ENCODE peak calls at places on chromosomes 12 and 14, in eight cellular contexts. B is PC-3, T is Panc1, M is HFF-Myc, L is thoracic aorta, I is SK-N-SH, P is dorsolateral prefrontal cortex, A is stomach. W is an unnamed sample.

GRCh38 chr12:77954156-77954555 is 123.5 kb downstream of the NAV3 start:
- DNase-seq in T (no peak), M (no peak), P (no peak), B (peak), I (no peak), A (no peak), L (no peak), W (no peak)

GRCh38 chr12:95633049-95633545 is 81.8 kb upstream of the USP44 start:
- DNase-seq in T (no peak), L (peak), P (no peak), B (peak), M (no peak), I (no peak), A (peak), W (peak)

GRCh38 chr14:23481362-23481970 is 12.0 kb downstream of the NGDN start:
- DNase-seq in B (peak), T (no peak), I (no peak), A (no peak), P (no peak), M (no peak), L (no peak), W (peak)

GRCh38 chr14:68292467-68293334 is 473.1 kb downstream of the RAD51B start:
- DNase-seq in B (no peak), T (no peak), I (peak), M (no peak), A (no peak), L (no peak), P (no peak), W (no peak)

GRCh38 chr12:47504775-47505446 is 200.9 kb downstream of the RPAP3 start:
- DNase-seq in L (no peak), M (no peak), T (no peak), A (no peak), I (no peak), B (peak), P (peak), W (peak)

GRCh38 chr12:131796754-131797587 is 31.2 kb upstream of the MMP17 start:
- DNase-seq in B (no peak), P (no peak), L (no peak), A (no peak), I (no peak), M (no peak), T (no peak), W (no peak)

GRCh38 chr14:24408764-24409163 is 10.0 kb downstream of the NYNRIN start:
- DNase-seq in M (no peak), A (no peak), P (no peak), B (no peak), L (no peak), T (no peak), I (no peak), W (no peak)

GRCh38 chr14:53126705-53127104 is 26.4 kb downstream of the DDHD1 start:
- DNase-seq in A (no peak), T (no peak), P (no peak), B (no peak), L (no peak), I (no peak), M (no peak), W (no peak)

GRCh38 chr12:11785722-11786121 is 136.2 kb downstream of the ETV6 start:
- DNase-seq in A (no peak), P (no peak), B (no peak), I (no peak), T (no peak), M (no peak), L (no peak), W (no peak)

GRCh38 chr12:62866451-62867082 is 68.4 kb downstream of the PPM1H start:
- DNase-seq in T (no peak), P (no peak), I (no peak), M (no peak), L (no peak), A (no peak), B (peak), W (peak)

DNA sequence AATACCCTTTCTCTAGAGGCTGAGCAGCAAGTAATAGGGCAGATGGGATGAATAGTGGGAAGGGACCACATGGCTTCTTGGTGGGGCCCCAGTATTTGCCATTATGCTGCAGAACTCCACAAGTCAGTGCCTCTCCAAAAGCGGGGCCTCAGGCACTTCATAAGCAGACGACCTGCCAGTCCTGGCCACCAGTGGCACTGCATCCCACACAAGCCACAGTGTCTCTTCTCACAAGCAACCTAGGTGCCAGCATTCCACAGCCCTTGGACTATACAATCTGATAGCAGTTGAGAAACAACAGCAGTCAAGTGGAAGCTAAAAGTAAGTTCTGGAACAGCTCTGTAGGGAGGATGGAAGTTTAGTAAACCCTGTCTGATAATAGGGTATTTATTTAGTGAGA is 4.2 kb upstream of the SLC8A3 start:
- DNase-seq in T (no peak), I (peak), B (no peak), A (no peak), P (no peak), M (no peak), L (no peak), W (no peak)
- TF ChIP-seq CTCF in T (no peak), I (no peak), B (peak), A (no peak), P (no peak), M (no peak), L (no peak), W (no peak)

DNA sequence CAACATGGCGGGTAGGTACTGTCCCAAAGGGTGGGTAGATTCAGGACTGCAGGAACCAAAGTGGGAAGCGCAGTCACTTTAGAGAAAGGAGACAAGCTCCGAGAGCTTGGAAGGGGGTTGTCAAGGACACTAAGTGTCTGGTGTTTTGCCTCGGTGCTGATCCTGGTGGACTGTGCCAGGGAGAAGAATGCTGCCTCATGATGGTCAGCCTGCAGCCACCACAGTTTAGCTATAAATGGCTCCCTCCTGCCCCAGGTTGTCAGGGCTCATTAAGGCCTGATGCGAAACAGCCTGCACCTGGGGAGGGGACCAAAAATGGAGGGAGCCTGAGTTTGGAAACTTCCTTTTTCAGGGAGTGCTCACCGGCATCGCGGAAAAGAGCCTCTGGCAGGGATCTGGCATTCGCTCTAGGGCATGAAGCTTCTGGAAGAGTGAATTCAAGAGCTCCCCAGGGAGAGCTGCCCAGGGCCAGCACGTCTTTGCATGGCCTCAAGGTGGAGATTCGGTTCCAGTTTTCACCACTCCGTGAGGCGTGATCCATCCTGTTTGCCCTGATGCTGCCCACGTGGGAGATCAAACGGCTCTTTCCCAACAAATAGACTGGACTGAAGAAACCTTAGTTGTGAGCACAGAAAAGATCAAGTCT is 164.0 kb downstream of the FOXN3 start:
- DNase-seq in A (no peak), B (no peak), M (no peak), P (no peak), T (no peak), I (peak), L (no peak), W (no peak)
- TF ChIP-seq CTCF in A (no peak), B (no peak), M (peak), P (peak), T (no peak), I (no peak), L (peak), W (no peak)

DNA sequence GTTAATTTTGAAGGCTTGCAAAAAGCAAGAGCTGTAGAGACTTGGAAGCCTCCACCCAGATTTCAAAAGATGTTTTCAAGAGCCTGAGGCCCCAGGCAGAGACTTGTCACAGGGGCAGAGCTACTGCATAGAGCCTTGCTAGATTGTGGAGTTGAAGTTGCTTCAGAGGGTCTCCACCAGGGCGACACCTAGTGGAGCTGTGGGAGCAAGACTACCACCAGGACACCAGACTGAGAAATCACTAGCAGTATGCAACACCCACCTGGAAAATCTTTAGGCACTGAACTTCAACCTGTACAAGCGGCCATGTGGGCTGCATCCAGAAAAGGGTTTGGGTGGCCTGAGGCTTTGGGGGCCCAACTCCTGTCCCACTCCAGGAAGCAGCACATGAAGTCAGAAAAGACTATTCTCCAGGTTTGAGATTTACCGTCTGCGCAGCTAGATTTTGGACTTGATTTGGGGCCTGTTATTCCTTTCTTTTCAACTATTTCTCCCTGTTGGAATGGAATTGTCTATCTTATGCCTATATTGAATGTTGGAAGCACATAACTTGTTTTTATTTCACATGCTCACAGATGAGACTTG is 508.5 kb downstream of the FLRT2 start:
- DNase-seq in M (peak), T (no peak), P (peak), L (no peak), A (peak), B (peak), I (peak), W (peak)
- TF ChIP-seq CTCF in M (peak), T (peak), P (peak), L (peak), A (no peak), B (peak), I (peak), W (peak)

GRCh38 chr12:27703720-27704452 is 6.7 kb upstream of the MRPS35 start:
- DNase-seq in P (peak), T (peak), L (peak), I (peak), B (peak), A (peak), M (peak), W (peak)

GRCh38 chr12:27709932-27710591 is 570 bp upstream of the MRPS35 start:
- DNase-seq in P (peak), I (no peak), L (no peak), M (peak), A (no peak), B (peak), T (peak), W (peak)

GRCh38 chr12:27707216-27707615 is 3.4 kb upstream of the MRPS35 start:
- DNase-seq in M (no peak), T (no peak), I (no peak), A (no peak), B (no peak), P (no peak), L (no peak), W (no peak)

GRCh38 chr12:27709212-27709931 is 1.3 kb upstream of the MRPS35 start:
- DNase-seq in B (no peak), M (no peak), L (no peak), I (no peak), A (no peak), P (no peak), T (no peak), W (no peak)

DNA sequence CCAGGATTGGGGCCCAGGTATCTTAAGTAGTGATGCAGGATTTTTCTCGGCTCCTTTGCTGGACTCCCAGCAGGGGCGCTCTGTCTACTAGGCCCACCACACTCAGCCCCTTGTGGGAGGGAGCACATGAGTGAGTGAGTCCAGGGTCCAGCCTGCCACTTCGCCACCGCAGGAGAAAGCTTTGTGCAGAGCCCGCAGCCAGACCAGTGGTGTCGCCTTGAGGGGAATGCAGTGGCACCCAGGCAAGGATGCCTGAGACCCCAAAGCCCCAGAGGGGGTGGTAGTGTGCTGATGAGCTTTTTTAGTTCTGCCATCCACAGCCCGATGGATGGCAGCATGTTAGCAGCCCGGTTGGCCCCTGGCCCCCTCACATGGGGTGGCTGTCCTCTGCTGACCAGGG is 5.4 kb upstream of the MRPS35 start:
- DNase-seq in T (no peak), I (no peak), L (no peak), M (no peak), B (no peak), A (no peak), P (no peak), W (no peak)
- TF ChIP-seq CTCF in T (no peak), I (no peak), L (no peak), M (no peak), B (peak), A (no peak), P (no peak), W (no peak)

GRCh38 chr12:114369088-114369487 is 36.9 kb downstream of the TBX5 start:
- DNase-seq in P (no peak), I (no peak), L (no peak), B (no peak), T (no peak), A (no peak), M (no peak), W (no peak)

GRCh38 chr12:114371733-114372132 is 34.2 kb downstream of the TBX5 start:
- DNase-seq in P (peak), B (no peak), L (no peak), M (no peak), A (no peak), T (no peak), I (no peak), W (no peak)

GRCh38 chr12:114368685-114369084 is 37.3 kb downstream of the TBX5 start:
- DNase-seq in I (no peak), A (no peak), M (no peak), T (no peak), P (no peak), L (no peak), B (no peak), W (no peak)

DNA sequence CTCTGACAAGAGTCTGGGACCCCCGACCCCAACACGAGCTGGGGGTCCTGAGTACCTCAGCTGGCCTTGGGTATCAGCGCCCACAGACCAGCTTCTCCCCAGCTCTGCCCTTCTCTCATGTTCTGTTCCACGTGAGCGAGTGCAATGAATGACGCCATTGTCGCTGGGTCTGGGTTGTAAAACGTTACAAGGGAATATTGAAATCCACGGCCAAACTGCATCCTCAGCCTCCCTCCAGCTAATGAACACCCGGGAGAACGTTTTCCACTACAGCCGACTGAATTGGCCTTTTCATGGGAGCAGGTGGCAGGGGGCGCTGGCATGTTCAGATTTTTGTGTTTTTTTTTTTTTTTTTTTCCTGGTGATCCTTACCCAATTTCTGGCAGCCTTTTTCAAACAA is 34.7 kb downstream of the TBX5 start:
- DNase-seq in I (no peak), M (no peak), B (no peak), P (peak), L (no peak), T (no peak), A (no peak), W (no peak)
- TF ChIP-seq CTCF in I (no peak), M (no peak), B (no peak), P (peak), L (no peak), T (no peak), A (no peak), W (no peak)